ENCODE peak calls at places on chromosome 22, in four cellular contexts. One of them, this sample, is unnamed.
A peak's percentile ranks its signal among the peaks of the same experiment; 100 is the strongest.

GRCh38 chr22:41555325-41555724 is 5.5 kb upstream of the CSDC2 start:
- DNase-seq in endothelial cell: no peak
- DNase-seq in K562: no peak
- DNase-seq in activated CD4-positive, alpha-beta T cell treated with anti-CD3 and anti-CD28 coated beads for 24 hours: no peak
- DNase-seq in this sample: no peak

GRCh38 chr22:49026476-49027121 is 801.1 kb downstream of the BRD1 start:
- DNase-seq in endothelial cell: peak; percentile 47
- DNase-seq in K562: no peak
- DNase-seq in activated CD4-positive, alpha-beta T cell treated with anti-CD3 and anti-CD28 coated beads for 24 hours: no peak
- DNase-seq in this sample: no peak

GRCh38 chr22:44686873-44687600 is 15.0 kb upstream of the PRR5 start:
- DNase-seq in endothelial cell: no peak
- DNase-seq in K562: no peak
- DNase-seq in activated CD4-positive, alpha-beta T cell treated with anti-CD3 and anti-CD28 coated beads for 24 hours: no peak
- DNase-seq in this sample: no peak

GRCh38 chr22:35071784-35072183 is 5.8 kb downstream of the ISX start:
- DNase-seq in endothelial cell: no peak
- DNase-seq in K562: no peak
- DNase-seq in activated CD4-positive, alpha-beta T cell treated with anti-CD3 and anti-CD28 coated beads for 24 hours: no peak
- DNase-seq in this sample: no peak

GRCh38 chr22:41668971-41669911 is 19.4 kb downstream of the SNU13 start:
- DNase-seq in endothelial cell: no peak
- DNase-seq in K562: no peak
- DNase-seq in activated CD4-positive, alpha-beta T cell treated with anti-CD3 and anti-CD28 coated beads for 24 hours: no peak
- DNase-seq in this sample: peak; percentile 18

GRCh38 chr22:49904040-49904369 is 14.2 kb downstream of the ALG12 start:
- DNase-seq in endothelial cell: no peak
- DNase-seq in K562: no peak
- DNase-seq in activated CD4-positive, alpha-beta T cell treated with anti-CD3 and anti-CD28 coated beads for 24 hours: no peak
- DNase-seq in this sample: no peak

GRCh38 chr22:46070722-46071450 is 79.4 kb upstream of the PPARA start:
- DNase-seq in endothelial cell: no peak
- DNase-seq in K562: no peak
- DNase-seq in activated CD4-positive, alpha-beta T cell treated with anti-CD3 and anti-CD28 coated beads for 24 hours: peak; percentile 47
- DNase-seq in this sample: no peak

GRCh38 chr22:31178859-31179258 is 18.9 kb downstream of the RNF185 start:
- DNase-seq in endothelial cell: no peak
- DNase-seq in K562: no peak
- DNase-seq in activated CD4-positive, alpha-beta T cell treated with anti-CD3 and anti-CD28 coated beads for 24 hours: no peak
- DNase-seq in this sample: no peak

GRCh38 chr22:19463491-19464469 is 15.2 kb downstream of the UFD1 start:
- DNase-seq in endothelial cell: no peak
- DNase-seq in K562: no peak
- DNase-seq in activated CD4-positive, alpha-beta T cell treated with anti-CD3 and anti-CD28 coated beads for 24 hours: no peak
- DNase-seq in this sample: no peak

GRCh38 chr22:29314537-29315285 is 786 bp downstream of the RASL10A start:
- DNase-seq in endothelial cell: no peak
- DNase-seq in K562: no peak
- DNase-seq in activated CD4-positive, alpha-beta T cell treated with anti-CD3 and anti-CD28 coated beads for 24 hours: no peak
- DNase-seq in this sample: no peak

GRCh38 chr22:46063861-46064235 is 86.5 kb upstream of the PPARA start:
- DNase-seq in endothelial cell: no peak
- DNase-seq in K562: no peak
- DNase-seq in activated CD4-positive, alpha-beta T cell treated with anti-CD3 and anti-CD28 coated beads for 24 hours: no peak
- DNase-seq in this sample: no peak

GRCh38 chr22:45879552-45879949 is 97.4 kb downstream of the WNT7B start:
- DNase-seq in endothelial cell: no peak
- DNase-seq in K562: no peak
- DNase-seq in activated CD4-positive, alpha-beta T cell treated with anti-CD3 and anti-CD28 coated beads for 24 hours: no peak
- DNase-seq in this sample: no peak

GRCh38 chr22:22877523-22878210 is 9.9 kb upstream of the IGLL5 start:
- DNase-seq in endothelial cell: peak; percentile 85
- DNase-seq in K562: no peak
- DNase-seq in activated CD4-positive, alpha-beta T cell treated with anti-CD3 and anti-CD28 coated beads for 24 hours: peak; percentile 63
- DNase-seq in this sample: no peak

GRCh38 chr22:40487663-40488249 is 117.4 kb downstream of the SGSM3 start:
- DNase-seq in endothelial cell: no peak
- DNase-seq in K562: peak; percentile 20
- DNase-seq in activated CD4-positive, alpha-beta T cell treated with anti-CD3 and anti-CD28 coated beads for 24 hours: no peak
- DNase-seq in this sample: no peak

GRCh38 chr22:27551402-27551801 is 250.2 kb downstream of the MN1 start:
- DNase-seq in endothelial cell: no peak
- DNase-seq in K562: no peak
- DNase-seq in activated CD4-positive, alpha-beta T cell treated with anti-CD3 and anti-CD28 coated beads for 24 hours: no peak
- DNase-seq in this sample: no peak

GRCh38 chr22:22141771-22142591 is 102.6 kb upstream of the VPREB1 start:
- DNase-seq in endothelial cell: no peak
- DNase-seq in K562: no peak
- DNase-seq in activated CD4-positive, alpha-beta T cell treated with anti-CD3 and anti-CD28 coated beads for 24 hours: no peak
- DNase-seq in this sample: no peak

GRCh38 chr22:25853078-25853477 is 111.1 kb downstream of the MYO18B start:
- DNase-seq in endothelial cell: no peak
- DNase-seq in K562: peak; percentile 11
- DNase-seq in activated CD4-positive, alpha-beta T cell treated with anti-CD3 and anti-CD28 coated beads for 24 hours: no peak
- DNase-seq in this sample: no peak

GRCh38 chr22:39739338-39740027 is 154.1 kb downstream of the ENTHD1 start:
- DNase-seq in endothelial cell: no peak
- DNase-seq in K562: no peak
- DNase-seq in activated CD4-positive, alpha-beta T cell treated with anti-CD3 and anti-CD28 coated beads for 24 hours: no peak
- DNase-seq in this sample: no peak

GRCh38 chr22:50260801-50261614 is 475 bp downstream of the MAPK12 start:
- DNase-seq in endothelial cell: no peak
- DNase-seq in K562: peak; percentile 57
- DNase-seq in activated CD4-positive, alpha-beta T cell treated with anti-CD3 and anti-CD28 coated beads for 24 hours: no peak
- DNase-seq in this sample: no peak

GRCh38 chr22:49084203-49084602 is 743.5 kb downstream of the BRD1 start:
- DNase-seq in endothelial cell: no peak
- DNase-seq in K562: peak; percentile 20
- DNase-seq in activated CD4-positive, alpha-beta T cell treated with anti-CD3 and anti-CD28 coated beads for 24 hours: no peak
- DNase-seq in this sample: no peak

GRCh38 chr22:29311468-29312217 is 3.9 kb downstream of the RASL10A start:
- DNase-seq in endothelial cell: no peak
- DNase-seq in K562: no peak
- DNase-seq in activated CD4-positive, alpha-beta T cell treated with anti-CD3 and anti-CD28 coated beads for 24 hours: no peak
- DNase-seq in this sample: no peak

GRCh38 chr22:27488456-27489224 is 312.9 kb downstream of the MN1 start:
- DNase-seq in endothelial cell: no peak
- DNase-seq in K562: no peak
- DNase-seq in activated CD4-positive, alpha-beta T cell treated with anti-CD3 and anti-CD28 coated beads for 24 hours: no peak
- DNase-seq in this sample: no peak

GRCh38 chr22:37832022-37832857 is 9.1 kb downstream of the GALR3 start:
- DNase-seq in endothelial cell: no peak
- DNase-seq in K562: no peak
- DNase-seq in activated CD4-positive, alpha-beta T cell treated with anti-CD3 and anti-CD28 coated beads for 24 hours: no peak
- DNase-seq in this sample: no peak

GRCh38 chr22:45688606-45689080 is 17.0 kb downstream of the ATXN10 start:
- DNase-seq in endothelial cell: no peak
- DNase-seq in K562: no peak
- DNase-seq in activated CD4-positive, alpha-beta T cell treated with anti-CD3 and anti-CD28 coated beads for 24 hours: no peak
- DNase-seq in this sample: no peak

GRCh38 chr22:17303840-17304779 is 65.2 kb upstream of the CECR2 start:
- DNase-seq in endothelial cell: no peak
- DNase-seq in K562: peak; percentile 5
- DNase-seq in activated CD4-positive, alpha-beta T cell treated with anti-CD3 and anti-CD28 coated beads for 24 hours: peak; percentile 16
- DNase-seq in this sample: no peak

GRCh38 chr22:47837703-47838102 is 1075.3 kb downstream of the TBC1D22A start:
- DNase-seq in endothelial cell: peak; percentile 26
- DNase-seq in K562: peak; percentile 41
- DNase-seq in activated CD4-positive, alpha-beta T cell treated with anti-CD3 and anti-CD28 coated beads for 24 hours: no peak
- DNase-seq in this sample: no peak

GRCh38 chr22:42419328-42419881 is 12.8 kb downstream of the NFAM1 start:
- DNase-seq in endothelial cell: no peak
- DNase-seq in K562: no peak
- DNase-seq in activated CD4-positive, alpha-beta T cell treated with anti-CD3 and anti-CD28 coated beads for 24 hours: no peak
- DNase-seq in this sample: no peak